ENCODE peak calls at places on chromosomes 4 and X, in ten cellular contexts. One of them, this sample, is unnamed.

GRCh38 chr4:74190919-74191397 is 33.0 kb downstream of the MTHFD2L start:
- DNase-seq in pancreas: no peak
- DNase-seq in MV-4-11: no peak
- DNase-seq in aorta: no peak
- DNase-seq in H1: no peak
- DNase-seq in bronchial epithelial cell: no peak
- DNase-seq in NCI-H2081: no peak
- DNase-seq in kidney epithelial cell: no peak
- DNase-seq in T-helper 1 cell: no peak
- DNase-seq in stomach: peak
- DNase-seq in this sample: no peak

GRCh38 chr4:40763228-40763716 is 13.5 kb downstream of the NSUN7 start:
- DNase-seq in MV-4-11: peak
- DNase-seq in H1: no peak
- DNase-seq in NCI-H2081: no peak
- DNase-seq in bronchial epithelial cell: peak
- DNase-seq in aorta: no peak
- DNase-seq in kidney epithelial cell: peak
- DNase-seq in stomach: no peak
- DNase-seq in pancreas: no peak
- DNase-seq in T-helper 1 cell: no peak
- DNase-seq in this sample: peak

GRCh38 chrX:154775611-154776349 is 13.1 kb downstream of the DKC1 start:
- DNase-seq in stomach: no peak
- DNase-seq in kidney epithelial cell: no peak
- DNase-seq in bronchial epithelial cell: peak
- DNase-seq in pancreas: peak
- DNase-seq in aorta: no peak
- DNase-seq in T-helper 1 cell: no peak
- DNase-seq in NCI-H2081: no peak
- DNase-seq in H1: no peak
- DNase-seq in MV-4-11: no peak
- DNase-seq in this sample: no peak

GRCh38 chr4:6272863-6273660 is 3.4 kb downstream of the WFS1 start:
- DNase-seq in NCI-H2081: no peak
- DNase-seq in bronchial epithelial cell: peak
- DNase-seq in H1: no peak
- DNase-seq in MV-4-11: no peak
- DNase-seq in aorta: no peak
- DNase-seq in pancreas: no peak
- DNase-seq in T-helper 1 cell: no peak
- DNase-seq in kidney epithelial cell: peak
- DNase-seq in stomach: no peak
- DNase-seq in this sample: peak

GRCh38 chr4:4395849-4396627 is 9.1 kb downstream of the NSG1 start:
- DNase-seq in H1: peak
- DNase-seq in T-helper 1 cell: no peak
- DNase-seq in pancreas: no peak
- DNase-seq in stomach: no peak
- DNase-seq in aorta: peak
- DNase-seq in MV-4-11: no peak
- DNase-seq in kidney epithelial cell: no peak
- DNase-seq in NCI-H2081: peak
- DNase-seq in bronchial epithelial cell: no peak
- DNase-seq in this sample: no peak

GRCh38 chr4:3047464-3048286 is 26.7 kb downstream of the HTT-AS start:
- DNase-seq in kidney epithelial cell: no peak
- DNase-seq in MV-4-11: peak
- DNase-seq in H1: peak
- DNase-seq in stomach: peak
- DNase-seq in NCI-H2081: peak
- DNase-seq in aorta: peak
- DNase-seq in pancreas: peak
- DNase-seq in bronchial epithelial cell: peak
- DNase-seq in T-helper 1 cell: peak
- DNase-seq in this sample: no peak

GRCh38 chr4:10033191-10033881 is 12.0 kb upstream of the SLC2A9 start:
- DNase-seq in H1: no peak
- DNase-seq in MV-4-11: peak
- DNase-seq in stomach: no peak
- DNase-seq in bronchial epithelial cell: peak
- DNase-seq in pancreas: no peak
- DNase-seq in aorta: no peak
- DNase-seq in T-helper 1 cell: no peak
- DNase-seq in NCI-H2081: no peak
- DNase-seq in kidney epithelial cell: no peak
- DNase-seq in this sample: no peak

GRCh38 chrX:132837971-132838370 is 120.5 kb downstream of the HS6ST2 start:
- DNase-seq in stomach: no peak
- DNase-seq in kidney epithelial cell: no peak
- DNase-seq in NCI-H2081: no peak
- DNase-seq in T-helper 1 cell: no peak
- DNase-seq in aorta: no peak
- DNase-seq in H1: no peak
- DNase-seq in pancreas: no peak
- DNase-seq in MV-4-11: no peak
- DNase-seq in bronchial epithelial cell: no peak
- DNase-seq in this sample: no peak

GRCh38 chrX:133005038-133005437 is 46.6 kb upstream of the HS6ST2 start:
- DNase-seq in T-helper 1 cell: no peak
- DNase-seq in H1: no peak
- DNase-seq in stomach: no peak
- DNase-seq in pancreas: no peak
- DNase-seq in aorta: no peak
- DNase-seq in MV-4-11: peak
- DNase-seq in kidney epithelial cell: no peak
- DNase-seq in bronchial epithelial cell: peak
- DNase-seq in NCI-H2081: no peak
- DNase-seq in this sample: no peak

GRCh38 chrX:124346064-124346876 is at the start of gene SH2D1A:
- DNase-seq in pancreas: no peak
- DNase-seq in H1: no peak
- DNase-seq in bronchial epithelial cell: no peak
- DNase-seq in T-helper 1 cell: no peak
- DNase-seq in aorta: no peak
- DNase-seq in kidney epithelial cell: no peak
- DNase-seq in MV-4-11: no peak
- DNase-seq in NCI-H2081: no peak
- DNase-seq in stomach: no peak
- DNase-seq in this sample: no peak

GRCh38 chr4:98566491-98567008 is 91.9 kb downstream of the TSPAN5 start:
- DNase-seq in stomach: no peak
- DNase-seq in T-helper 1 cell: no peak
- DNase-seq in bronchial epithelial cell: no peak
- DNase-seq in kidney epithelial cell: no peak
- DNase-seq in NCI-H2081: no peak
- DNase-seq in H1: no peak
- DNase-seq in pancreas: no peak
- DNase-seq in aorta: no peak
- DNase-seq in MV-4-11: no peak
- DNase-seq in this sample: no peak

GRCh38 chrX:71253253-71254091 is 468 bp downstream of the ZMYM3 start:
- DNase-seq in T-helper 1 cell: no peak
- DNase-seq in kidney epithelial cell: no peak
- DNase-seq in stomach: peak
- DNase-seq in H1: peak
- DNase-seq in aorta: peak
- DNase-seq in MV-4-11: peak
- DNase-seq in NCI-H2081: peak
- DNase-seq in pancreas: peak
- DNase-seq in bronchial epithelial cell: no peak
- DNase-seq in this sample: no peak

GRCh38 chrX:136162827-136163427 is 15.6 kb downstream of the FHL1 start:
- DNase-seq in kidney epithelial cell: no peak
- DNase-seq in T-helper 1 cell: no peak
- DNase-seq in pancreas: no peak
- DNase-seq in NCI-H2081: no peak
- DNase-seq in bronchial epithelial cell: peak
- DNase-seq in stomach: peak
- DNase-seq in aorta: peak
- DNase-seq in H1: peak
- DNase-seq in MV-4-11: peak
- DNase-seq in this sample: peak

GRCh38 chr4:151887816-151888180 is 127.0 kb upstream of the GATB start:
- DNase-seq in stomach: no peak
- DNase-seq in MV-4-11: no peak
- DNase-seq in kidney epithelial cell: no peak
- DNase-seq in aorta: no peak
- DNase-seq in NCI-H2081: no peak
- DNase-seq in pancreas: no peak
- DNase-seq in bronchial epithelial cell: no peak
- DNase-seq in T-helper 1 cell: no peak
- DNase-seq in H1: no peak
- DNase-seq in this sample: no peak

GRCh38 chrX:18441780-18442367 is 16.5 kb downstream of the CDKL5 start:
- DNase-seq in kidney epithelial cell: no peak
- DNase-seq in H1: no peak
- DNase-seq in T-helper 1 cell: no peak
- DNase-seq in stomach: no peak
- DNase-seq in aorta: no peak
- DNase-seq in bronchial epithelial cell: no peak
- DNase-seq in NCI-H2081: no peak
- DNase-seq in MV-4-11: no peak
- DNase-seq in pancreas: no peak
- DNase-seq in this sample: no peak

GRCh38 chr4:16663722-16664121 is 234.7 kb downstream of the LDB2 start:
- DNase-seq in aorta: no peak
- DNase-seq in NCI-H2081: no peak
- DNase-seq in pancreas: no peak
- DNase-seq in T-helper 1 cell: no peak
- DNase-seq in MV-4-11: no peak
- DNase-seq in stomach: no peak
- DNase-seq in H1: no peak
- DNase-seq in kidney epithelial cell: no peak
- DNase-seq in bronchial epithelial cell: no peak
- DNase-seq in this sample: no peak

GRCh38 chrX:115428011-115428410 is 133.0 kb upstream of the PLS3 start:
- DNase-seq in aorta: no peak
- DNase-seq in pancreas: no peak
- DNase-seq in T-helper 1 cell: no peak
- DNase-seq in H1: no peak
- DNase-seq in kidney epithelial cell: no peak
- DNase-seq in MV-4-11: peak
- DNase-seq in NCI-H2081: no peak
- DNase-seq in stomach: no peak
- DNase-seq in bronchial epithelial cell: no peak
- DNase-seq in this sample: no peak

GRCh38 chr4:135354876-135355275 is 1153.3 kb upstream of the PABPC4L start:
- DNase-seq in T-helper 1 cell: no peak
- DNase-seq in pancreas: no peak
- DNase-seq in H1: no peak
- DNase-seq in MV-4-11: no peak
- DNase-seq in stomach: no peak
- DNase-seq in kidney epithelial cell: no peak
- DNase-seq in bronchial epithelial cell: no peak
- DNase-seq in NCI-H2081: no peak
- DNase-seq in aorta: no peak
- DNase-seq in this sample: no peak

GRCh38 chr4:132809298-132810032 is 339.6 kb upstream of the PCDH10 start:
- DNase-seq in MV-4-11: no peak
- DNase-seq in aorta: no peak
- DNase-seq in stomach: no peak
- DNase-seq in T-helper 1 cell: no peak
- DNase-seq in pancreas: no peak
- DNase-seq in kidney epithelial cell: no peak
- DNase-seq in H1: peak
- DNase-seq in NCI-H2081: no peak
- DNase-seq in bronchial epithelial cell: no peak
- DNase-seq in this sample: no peak

GRCh38 chr4:2281575-2282343 is 19.9 kb upstream of the MXD4 start:
- DNase-seq in aorta: peak
- DNase-seq in NCI-H2081: no peak
- DNase-seq in kidney epithelial cell: no peak
- DNase-seq in H1: no peak
- DNase-seq in MV-4-11: peak
- DNase-seq in bronchial epithelial cell: no peak
- DNase-seq in stomach: peak
- DNase-seq in pancreas: no peak
- DNase-seq in T-helper 1 cell: peak
- DNase-seq in this sample: no peak

GRCh38 chrX:16786791-16787735 is 797 bp downstream of the TXLNG start:
- DNase-seq in T-helper 1 cell: peak
- DNase-seq in MV-4-11: no peak
- DNase-seq in NCI-H2081: no peak
- DNase-seq in bronchial epithelial cell: no peak
- DNase-seq in aorta: peak
- DNase-seq in kidney epithelial cell: no peak
- DNase-seq in pancreas: no peak
- DNase-seq in stomach: no peak
- DNase-seq in H1: peak
- DNase-seq in this sample: no peak

GRCh38 chr4:73608677-73609594 is 11.3 kb downstream of the RASSF6 start:
- DNase-seq in stomach: no peak
- DNase-seq in kidney epithelial cell: no peak
- DNase-seq in NCI-H2081: peak
- DNase-seq in bronchial epithelial cell: peak
- DNase-seq in H1: no peak
- DNase-seq in pancreas: no peak
- DNase-seq in aorta: no peak
- DNase-seq in MV-4-11: no peak
- DNase-seq in T-helper 1 cell: no peak
- DNase-seq in this sample: peak

GRCh38 chrX:72142094-72142843 is 10.6 kb upstream of the RTL5 start:
- DNase-seq in T-helper 1 cell: no peak
- DNase-seq in kidney epithelial cell: no peak
- DNase-seq in NCI-H2081: peak
- DNase-seq in pancreas: no peak
- DNase-seq in stomach: no peak
- DNase-seq in H1: no peak
- DNase-seq in MV-4-11: peak
- DNase-seq in bronchial epithelial cell: no peak
- DNase-seq in aorta: no peak
- DNase-seq in this sample: no peak

GRCh38 chrX:135974279-135974856 is 580 bp upstream of the MMGT1 start:
- DNase-seq in pancreas: peak
- DNase-seq in MV-4-11: peak
- DNase-seq in H1: peak
- DNase-seq in stomach: peak
- DNase-seq in T-helper 1 cell: peak
- DNase-seq in kidney epithelial cell: no peak
- DNase-seq in bronchial epithelial cell: no peak
- DNase-seq in NCI-H2081: peak
- DNase-seq in aorta: peak
- DNase-seq in this sample: no peak

GRCh38 chr4:138659640-138660325 is 355.8 kb upstream of the NOCT start:
- DNase-seq in NCI-H2081: peak
- DNase-seq in aorta: no peak
- DNase-seq in H1: peak
- DNase-seq in kidney epithelial cell: no peak
- DNase-seq in bronchial epithelial cell: peak
- DNase-seq in pancreas: no peak
- DNase-seq in MV-4-11: no peak
- DNase-seq in T-helper 1 cell: no peak
- DNase-seq in stomach: no peak
- DNase-seq in this sample: peak

GRCh38 chrX:95949588-95949987 is 735.1 kb upstream of the DIAPH2 start:
- DNase-seq in stomach: no peak
- DNase-seq in T-helper 1 cell: no peak
- DNase-seq in aorta: no peak
- DNase-seq in bronchial epithelial cell: peak
- DNase-seq in H1: no peak
- DNase-seq in pancreas: no peak
- DNase-seq in kidney epithelial cell: no peak
- DNase-seq in MV-4-11: no peak
- DNase-seq in NCI-H2081: no peak
- DNase-seq in this sample: peak

This sample was measured in foreskin keratinocyte.